ENCODE peak calls at places on chromosomes 16 and 17, in ten cellular contexts. One of them, this sample, is unnamed.

GRCh38 chr16:22373662-22374310 is 633 bp downstream of the CDR2 start:
- DNase-seq in uterus: peak
- DNase-seq in CD8-positive, alpha-beta T cell: peak
- DNase-seq in foreskin fibroblast: no peak
- DNase-seq in neural progenitor cell: peak
- DNase-seq in heart left ventricle: peak
- DNase-seq in dorsolateral prefrontal cortex: no peak
- DNase-seq in upper lobe of right lung: peak
- DNase-seq in cardiac fibroblast: peak
- DNase-seq in heart right ventricle: peak
- DNase-seq in this sample: no peak

GRCh38 chr16:56848056-56848936 is 16.7 kb upstream of the SLC12A3 start:
- DNase-seq in uterus: peak
- DNase-seq in CD8-positive, alpha-beta T cell: no peak
- DNase-seq in foreskin fibroblast: peak
- DNase-seq in neural progenitor cell: no peak
- DNase-seq in heart left ventricle: peak
- DNase-seq in dorsolateral prefrontal cortex: peak
- DNase-seq in upper lobe of right lung: peak
- DNase-seq in cardiac fibroblast: peak
- DNase-seq in heart right ventricle: no peak
- DNase-seq in this sample: peak

GRCh38 chr16:67462279-67462655 is 18.7 kb downstream of the ATP6V0D1 start:
- DNase-seq in uterus: no peak
- DNase-seq in CD8-positive, alpha-beta T cell: no peak
- DNase-seq in foreskin fibroblast: no peak
- DNase-seq in neural progenitor cell: no peak
- DNase-seq in heart left ventricle: no peak
- DNase-seq in dorsolateral prefrontal cortex: no peak
- DNase-seq in upper lobe of right lung: no peak
- DNase-seq in cardiac fibroblast: no peak
- DNase-seq in heart right ventricle: no peak
- DNase-seq in this sample: no peak

GRCh38 chr17:41026668-41027471 is at the start of gene KRTAP1-5:
- DNase-seq in uterus: no peak
- DNase-seq in CD8-positive, alpha-beta T cell: no peak
- DNase-seq in foreskin fibroblast: peak
- DNase-seq in neural progenitor cell: no peak
- DNase-seq in heart left ventricle: no peak
- DNase-seq in dorsolateral prefrontal cortex: no peak
- DNase-seq in upper lobe of right lung: no peak
- DNase-seq in cardiac fibroblast: peak
- DNase-seq in heart right ventricle: no peak
- DNase-seq in this sample: peak

GRCh38 chr17:145671-146541 is 8.5 kb downstream of the SCGB1C2 start:
- DNase-seq in uterus: peak
- DNase-seq in CD8-positive, alpha-beta T cell: peak
- DNase-seq in foreskin fibroblast: no peak
- DNase-seq in neural progenitor cell: no peak
- DNase-seq in heart left ventricle: peak
- DNase-seq in dorsolateral prefrontal cortex: peak
- DNase-seq in upper lobe of right lung: peak
- DNase-seq in cardiac fibroblast: no peak
- DNase-seq in heart right ventricle: no peak
- DNase-seq in this sample: no peak

GRCh38 chr16:20410153-20410723 is 904 bp downstream of the ACSM5 start:
- DNase-seq in uterus: no peak
- DNase-seq in CD8-positive, alpha-beta T cell: no peak
- DNase-seq in foreskin fibroblast: no peak
- DNase-seq in neural progenitor cell: no peak
- DNase-seq in heart left ventricle: no peak
- DNase-seq in dorsolateral prefrontal cortex: no peak
- DNase-seq in upper lobe of right lung: no peak
- DNase-seq in cardiac fibroblast: no peak
- DNase-seq in heart right ventricle: no peak
- DNase-seq in this sample: no peak

GRCh38 chr17:75650874-75651273 is 16.1 kb downstream of the RECQL5 start:
- DNase-seq in uterus: no peak
- DNase-seq in CD8-positive, alpha-beta T cell: no peak
- DNase-seq in foreskin fibroblast: no peak
- DNase-seq in neural progenitor cell: no peak
- DNase-seq in heart left ventricle: no peak
- DNase-seq in dorsolateral prefrontal cortex: no peak
- DNase-seq in upper lobe of right lung: peak
- DNase-seq in cardiac fibroblast: no peak
- DNase-seq in heart right ventricle: no peak
- DNase-seq in this sample: no peak

GRCh38 chr16:23013484-23013883 is 135.8 kb downstream of the USP31 start:
- DNase-seq in uterus: no peak
- DNase-seq in CD8-positive, alpha-beta T cell: no peak
- DNase-seq in foreskin fibroblast: no peak
- DNase-seq in neural progenitor cell: peak
- DNase-seq in heart left ventricle: no peak
- DNase-seq in dorsolateral prefrontal cortex: no peak
- DNase-seq in upper lobe of right lung: no peak
- DNase-seq in cardiac fibroblast: peak
- DNase-seq in heart right ventricle: no peak
- DNase-seq in this sample: no peak

GRCh38 chr17:62652251-62653001 is 25.0 kb downstream of the MRC2 start:
- DNase-seq in uterus: peak
- DNase-seq in CD8-positive, alpha-beta T cell: peak
- DNase-seq in foreskin fibroblast: peak
- DNase-seq in neural progenitor cell: peak
- DNase-seq in heart left ventricle: peak
- DNase-seq in dorsolateral prefrontal cortex: no peak
- DNase-seq in upper lobe of right lung: peak
- DNase-seq in cardiac fibroblast: peak
- DNase-seq in heart right ventricle: peak
- DNase-seq in this sample: no peak

GRCh38 chr16:85372627-85373372 is 240.3 kb upstream of the GSE1 start:
- DNase-seq in uterus: no peak
- DNase-seq in CD8-positive, alpha-beta T cell: no peak
- DNase-seq in foreskin fibroblast: peak
- DNase-seq in neural progenitor cell: no peak
- DNase-seq in heart left ventricle: no peak
- DNase-seq in dorsolateral prefrontal cortex: no peak
- DNase-seq in upper lobe of right lung: no peak
- DNase-seq in cardiac fibroblast: peak
- DNase-seq in heart right ventricle: no peak
- DNase-seq in this sample: no peak

GRCh38 chr16:80680839-80681238 is 123.6 kb downstream of the CDYL2 start:
- DNase-seq in uterus: no peak
- DNase-seq in CD8-positive, alpha-beta T cell: no peak
- DNase-seq in foreskin fibroblast: no peak
- DNase-seq in neural progenitor cell: no peak
- DNase-seq in heart left ventricle: no peak
- DNase-seq in dorsolateral prefrontal cortex: no peak
- DNase-seq in upper lobe of right lung: no peak
- DNase-seq in cardiac fibroblast: no peak
- DNase-seq in heart right ventricle: no peak
- DNase-seq in this sample: no peak

GRCh38 chr16:31224092-31224955 is 7.4 kb upstream of the PYDC1 start:
- DNase-seq in uterus: no peak
- DNase-seq in CD8-positive, alpha-beta T cell: no peak
- DNase-seq in foreskin fibroblast: no peak
- DNase-seq in neural progenitor cell: no peak
- DNase-seq in heart left ventricle: no peak
- DNase-seq in dorsolateral prefrontal cortex: no peak
- DNase-seq in upper lobe of right lung: no peak
- DNase-seq in cardiac fibroblast: no peak
- DNase-seq in heart right ventricle: no peak
- DNase-seq in this sample: no peak

GRCh38 chr17:71527311-71527710 is 593.5 kb upstream of the SOX9 start:
- DNase-seq in uterus: no peak
- DNase-seq in CD8-positive, alpha-beta T cell: no peak
- DNase-seq in foreskin fibroblast: no peak
- DNase-seq in neural progenitor cell: no peak
- DNase-seq in heart left ventricle: no peak
- DNase-seq in dorsolateral prefrontal cortex: no peak
- DNase-seq in upper lobe of right lung: no peak
- DNase-seq in cardiac fibroblast: peak
- DNase-seq in heart right ventricle: no peak
- DNase-seq in this sample: no peak

GRCh38 chr17:5282639-5283217 is 644 bp downstream of the RABEP1 start:
- DNase-seq in uterus: peak
- DNase-seq in CD8-positive, alpha-beta T cell: no peak
- DNase-seq in foreskin fibroblast: no peak
- DNase-seq in neural progenitor cell: no peak
- DNase-seq in heart left ventricle: peak
- DNase-seq in dorsolateral prefrontal cortex: no peak
- DNase-seq in upper lobe of right lung: peak
- DNase-seq in cardiac fibroblast: peak
- DNase-seq in heart right ventricle: peak
- DNase-seq in this sample: no peak

GRCh38 chr17:19538095-19539039 is 4.7 kb downstream of the SLC47A1 start:
- DNase-seq in uterus: no peak
- DNase-seq in CD8-positive, alpha-beta T cell: no peak
- DNase-seq in foreskin fibroblast: no peak
- DNase-seq in neural progenitor cell: no peak
- DNase-seq in heart left ventricle: peak
- DNase-seq in dorsolateral prefrontal cortex: peak
- DNase-seq in upper lobe of right lung: peak
- DNase-seq in cardiac fibroblast: no peak
- DNase-seq in heart right ventricle: no peak
- DNase-seq in this sample: no peak

GRCh38 chr17:62343764-62344163 is 36.6 kb upstream of the EFCAB3 start:
- DNase-seq in uterus: no peak
- DNase-seq in CD8-positive, alpha-beta T cell: no peak
- DNase-seq in foreskin fibroblast: no peak
- DNase-seq in neural progenitor cell: no peak
- DNase-seq in heart left ventricle: no peak
- DNase-seq in dorsolateral prefrontal cortex: no peak
- DNase-seq in upper lobe of right lung: no peak
- DNase-seq in cardiac fibroblast: no peak
- DNase-seq in heart right ventricle: no peak
- DNase-seq in this sample: no peak

GRCh38 chr17:49523706-49524472 is 28.8 kb downstream of the NGFR start:
- DNase-seq in uterus: peak
- DNase-seq in CD8-positive, alpha-beta T cell: no peak
- DNase-seq in foreskin fibroblast: no peak
- DNase-seq in neural progenitor cell: no peak
- DNase-seq in heart left ventricle: no peak
- DNase-seq in dorsolateral prefrontal cortex: no peak
- DNase-seq in upper lobe of right lung: no peak
- DNase-seq in cardiac fibroblast: no peak
- DNase-seq in heart right ventricle: no peak
- DNase-seq in this sample: no peak

GRCh38 chr16:86520317-86521210 is 10.2 kb downstream of the FOXF1 start:
- DNase-seq in uterus: no peak
- DNase-seq in CD8-positive, alpha-beta T cell: no peak
- DNase-seq in foreskin fibroblast: no peak
- DNase-seq in neural progenitor cell: no peak
- DNase-seq in heart left ventricle: no peak
- DNase-seq in dorsolateral prefrontal cortex: no peak
- DNase-seq in upper lobe of right lung: no peak
- DNase-seq in cardiac fibroblast: no peak
- DNase-seq in heart right ventricle: no peak
- DNase-seq in this sample: no peak
- TF ChIP-seq CTCF in uterus: no peak
- TF ChIP-seq CTCF in CD8-positive, alpha-beta T cell: peak
- TF ChIP-seq CTCF in foreskin fibroblast: no peak
- TF ChIP-seq CTCF in neural progenitor cell: no peak
- TF ChIP-seq CTCF in heart left ventricle: no peak
- TF ChIP-seq CTCF in dorsolateral prefrontal cortex: peak
- TF ChIP-seq CTCF in upper lobe of right lung: no peak
- TF ChIP-seq CTCF in cardiac fibroblast: no peak
- TF ChIP-seq CTCF in heart right ventricle: no peak
- TF ChIP-seq CTCF in this sample: no peak

DNA sequence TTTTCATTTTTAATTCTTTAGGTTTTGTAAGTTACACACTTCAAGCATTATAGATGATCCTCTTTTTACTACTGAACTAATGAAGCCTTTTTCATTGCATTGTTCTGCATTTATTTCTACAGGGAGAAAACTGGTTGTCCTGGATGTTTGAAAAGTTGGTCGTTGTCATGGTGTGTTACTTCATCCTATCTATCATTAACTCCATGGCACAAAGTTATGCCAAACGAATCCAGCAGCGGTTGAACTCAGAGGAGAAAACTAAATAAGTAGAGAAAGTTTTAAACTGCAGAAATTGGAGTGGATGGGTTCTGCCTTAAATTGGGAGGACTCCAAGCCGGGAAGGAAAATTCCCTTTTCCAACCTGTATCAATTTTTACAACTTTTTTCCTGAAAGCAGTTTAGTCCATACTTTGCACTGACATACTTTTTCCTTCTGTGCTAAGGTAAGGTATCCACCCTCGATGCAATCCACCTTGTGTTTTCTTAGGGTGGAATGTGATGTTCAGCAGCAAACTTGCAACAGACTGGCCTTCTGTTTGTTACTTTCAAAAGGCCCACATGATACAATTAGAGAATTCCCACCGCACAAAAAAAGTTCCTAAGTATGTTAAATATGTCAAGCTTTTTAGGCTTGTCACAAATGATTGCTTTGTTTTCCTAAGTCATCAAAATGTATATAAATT is 53.0 kb downstream of the TUBD1 start:
- DNase-seq in uterus: no peak
- DNase-seq in CD8-positive, alpha-beta T cell: no peak
- DNase-seq in foreskin fibroblast: no peak
- DNase-seq in neural progenitor cell: peak
- DNase-seq in heart left ventricle: no peak
- DNase-seq in dorsolateral prefrontal cortex: no peak
- DNase-seq in upper lobe of right lung: no peak
- DNase-seq in cardiac fibroblast: peak
- DNase-seq in heart right ventricle: no peak
- DNase-seq in this sample: no peak
- H3K4me3 ChIP-seq in uterus: peak
- H3K4me3 ChIP-seq in CD8-positive, alpha-beta T cell: peak
- H3K4me3 ChIP-seq in foreskin fibroblast: peak
- H3K4me3 ChIP-seq in neural progenitor cell: no peak
- H3K4me3 ChIP-seq in heart left ventricle: peak
- H3K4me3 ChIP-seq in dorsolateral prefrontal cortex: no peak
- H3K4me3 ChIP-seq in upper lobe of right lung: peak
- H3K4me3 ChIP-seq in cardiac fibroblast: peak
- H3K4me3 ChIP-seq in heart right ventricle: peak
- H3K4me3 ChIP-seq in this sample: peak

GRCh38 chr17:77501101-77501566 is 360.4 kb downstream of the SEC14L1 start:
- DNase-seq in uterus: peak
- DNase-seq in CD8-positive, alpha-beta T cell: peak
- DNase-seq in foreskin fibroblast: no peak
- DNase-seq in neural progenitor cell: peak
- DNase-seq in heart left ventricle: no peak
- DNase-seq in dorsolateral prefrontal cortex: peak
- DNase-seq in upper lobe of right lung: peak
- DNase-seq in cardiac fibroblast: no peak
- DNase-seq in heart right ventricle: no peak
- DNase-seq in this sample: no peak
- TF ChIP-seq CTCF in uterus: no peak
- TF ChIP-seq CTCF in CD8-positive, alpha-beta T cell: peak
- TF ChIP-seq CTCF in foreskin fibroblast: peak
- TF ChIP-seq CTCF in neural progenitor cell: peak
- TF ChIP-seq CTCF in heart left ventricle: peak
- TF ChIP-seq CTCF in dorsolateral prefrontal cortex: peak
- TF ChIP-seq CTCF in upper lobe of right lung: peak
- TF ChIP-seq CTCF in cardiac fibroblast: peak
- TF ChIP-seq CTCF in heart right ventricle: peak
- TF ChIP-seq CTCF in this sample: peak

DNA sequence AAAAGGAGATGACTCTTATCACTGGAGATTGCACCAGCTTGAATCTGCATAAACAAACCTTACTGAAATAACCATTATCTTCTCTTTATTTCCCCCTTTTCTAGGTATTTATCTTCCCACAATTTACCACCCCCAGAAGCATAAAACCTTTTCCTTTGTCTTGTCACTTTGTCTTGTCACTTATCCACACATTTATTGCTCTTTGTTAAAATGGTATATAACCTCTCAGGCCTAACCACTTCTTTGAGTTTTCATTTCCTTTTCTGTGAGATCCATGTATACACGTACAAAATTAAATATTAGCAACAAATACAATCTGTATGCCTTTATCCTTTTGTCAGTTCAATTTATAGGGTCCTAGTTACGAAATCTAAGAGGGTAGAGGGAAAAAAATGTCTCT is 122.9 kb downstream of the CACNG3 start:
- DNase-seq in uterus: no peak
- DNase-seq in CD8-positive, alpha-beta T cell: no peak
- DNase-seq in foreskin fibroblast: no peak
- DNase-seq in neural progenitor cell: no peak
- DNase-seq in heart left ventricle: no peak
- DNase-seq in dorsolateral prefrontal cortex: no peak
- DNase-seq in upper lobe of right lung: no peak
- DNase-seq in cardiac fibroblast: no peak
- DNase-seq in heart right ventricle: no peak
- DNase-seq in this sample: no peak
- H3K4me3 ChIP-seq in uterus: no peak
- H3K4me3 ChIP-seq in CD8-positive, alpha-beta T cell: no peak
- H3K4me3 ChIP-seq in foreskin fibroblast: no peak
- H3K4me3 ChIP-seq in neural progenitor cell: no peak
- H3K4me3 ChIP-seq in heart left ventricle: no peak
- H3K4me3 ChIP-seq in dorsolateral prefrontal cortex: no peak
- H3K4me3 ChIP-seq in upper lobe of right lung: no peak
- H3K4me3 ChIP-seq in cardiac fibroblast: no peak
- H3K4me3 ChIP-seq in heart right ventricle: no peak
- H3K4me3 ChIP-seq in this sample: no peak